ENCODE peak calls at places on chromosomes 13 and 19, in five cellular contexts. D is PC-3, I is GM23248, T is SK-N-SH, S is OCI-LY7. K is an unnamed sample. For H3K9me2, the result is how much of the 10 kb centered on the place peaks cover.

GRCh38 chr19:51311388-51312257 is at the start of gene IGLON5:
- DNase-seq in D (no peak), I (no peak), T (peak), S (no peak), K (peak)

GRCh38 chr13:73140804-73141203 is 82.0 kb downstream of the KLF5 start:
- DNase-seq in D (no peak), I (no peak), T (no peak), S (no peak), K (no peak)

GRCh38 chr13:46712524-46712923 is 84.4 kb downstream of the ESD start:
- DNase-seq in D (no peak), I (no peak), T (no peak), S (no peak), K (peak)

GRCh38 chr19:52660981-52661380 is 22.8 kb upstream of the ZNF83 start:
- DNase-seq in D (peak), I (no peak), T (no peak), S (no peak), K (no peak)

GRCh38 chr13:113142876-113143275 is 15.6 kb upstream of the PROZ start:
- DNase-seq in D (no peak), I (peak), T (no peak), S (no peak), K (no peak)

GRCh38 chr19:33022472-33023116 is 42.1 kb downstream of the RHPN2 start:
- DNase-seq in D (no peak), I (no peak), T (no peak), S (no peak), K (no peak)

GRCh38 chr19:18167975-18168645 is 5.5 kb upstream of the IFI30 start:
- DNase-seq in D (peak), I (peak), T (peak), S (peak), K (peak)

GRCh38 chr19:50567882-50568281 is 353 bp downstream of the LRRC4B start:
- DNase-seq in D (no peak), I (no peak), T (peak), S (no peak), K (no peak)

GRCh38 chr13:106287351-106287750 is 248.1 kb downstream of the EFNB2 start:
- DNase-seq in D (no peak), I (no peak), T (no peak), S (no peak), K (no peak)

GRCh38 chr19:10580979-10581631 is 6.0 kb downstream of the AP1M2 start:
- DNase-seq in D (peak), I (peak), T (peak), S (peak), K (peak)

GRCh38 chr19:48815870-48816501 is 5.2 kb upstream of the BCAT2 start:
- DNase-seq in D (no peak), I (no peak), T (peak), S (peak), K (peak)

GRCh38 chr13:112255550-112256120 is 120.5 kb upstream of the SPACA7 start:
- DNase-seq in D (no peak), I (no peak), T (no peak), S (no peak), K (no peak)

GRCh38 chr13:22047082-22047784 is 376.4 kb downstream of the FGF9 start:
- DNase-seq in D (no peak), I (peak), T (no peak), S (no peak), K (no peak)

GRCh38 chr13:44698076-44698475 is 121.9 kb upstream of the TSC22D1 start:
- DNase-seq in D (no peak), I (no peak), T (no peak), S (no peak), K (no peak)

GRCh38 chr19:53980553-53981407 is 10.7 kb upstream of the CACNG6 start:
- DNase-seq in D (peak), I (peak), T (peak), S (no peak), K (peak)

GRCh38 chr13:44051405-44051804 is 171.7 kb downstream of the LACC1 start:
- DNase-seq in D (no peak), I (no peak), T (no peak), S (no peak), K (no peak)

GRCh38 chr19:16581145-16581970 is 9.1 kb upstream of the SLC35E1 start:
- DNase-seq in D (no peak), I (peak), T (no peak), S (no peak), K (no peak)

GRCh38 chr19:36160821-36161596 is 8.8 kb upstream of the COX7A1 start:
- DNase-seq in D (no peak), I (no peak), T (no peak), S (no peak), K (no peak)

GRCh38 chr19:30009013-30009412 is 67.0 kb downstream of the URI1 start:
- DNase-seq in D (no peak), I (no peak), T (no peak), S (no peak), K (no peak)

GRCh38 chr19:33736787-33737186 is 59.9 kb upstream of the KCTD15 start:
- DNase-seq in D (no peak), I (no peak), T (no peak), S (no peak), K (no peak)

GRCh38 chr19:45099465-45100201 is 6.7 kb downstream of the PPP1R37 start:
- DNase-seq in D (no peak), I (no peak), T (no peak), S (no peak), K (peak)

GRCh38 chr13:67158903-67159302 is 71.2 kb downstream of the PCDH9 start:
- DNase-seq in D (no peak), I (no peak), T (no peak), S (no peak), K (no peak)

GRCh38 chr13:30181856-30182651 is 125.3 kb downstream of the KATNAL1 start:
- DNase-seq in D (no peak), I (no peak), T (no peak), S (no peak), K (no peak)

GRCh38 chr13:74115138-74115537 is 19.1 kb downstream of the KLF12 start:
- DNase-seq in D (peak), I (peak), T (no peak), S (no peak), K (no peak)

GRCh38 chr13:40243047-40243446 is 423.4 kb downstream of the FOXO1 start:
- DNase-seq in D (no peak), I (no peak), T (no peak), S (no peak), K (no peak)

GRCh38 chr13:22168437-22168836 is 497.6 kb downstream of the FGF9 start:
- DNase-seq in D (no peak), I (no peak), T (no peak), S (no peak), K (no peak)

GRCh38 chr13:100527644-100528043 is 60.9 kb downstream of the GGACT start:
- DNase-seq in D (no peak), I (no peak), T (no peak), S (no peak), K (no peak)

GRCh38 chr19:5454743-5455142 is 474 bp upstream of the ZNRF4 start:
- DNase-seq in D (no peak), I (no peak), T (no peak), S (no peak), K (no peak)

GRCh38 chr13:100941377-100941776 is 266.8 kb upstream of the TMTC4 start:
- DNase-seq in D (no peak), I (no peak), T (no peak), S (no peak), K (no peak)

GRCh38 chr13:100875392-100876043 is 200.9 kb upstream of the TMTC4 start:
- DNase-seq in D (peak), I (peak), T (no peak), S (no peak), K (no peak)

GRCh38 chr13:89361909-89362308 is 1690.7 kb downstream of the SLITRK5 start:
- DNase-seq in D (peak), I (peak), T (no peak), S (no peak), K (no peak)

GRCh38 chr19:7469654-7470285 is 19.1 kb downstream of the PEX11G start:
- DNase-seq in D (no peak), I (no peak), T (no peak), S (no peak), K (no peak)

GRCh38 chr19:13104848-13105646 is 2.4 kb upstream of the LYL1 start:
- DNase-seq in D (no peak), I (no peak), T (no peak), S (peak), K (no peak)

GRCh38 chr19:29843180-29844051 is 31.6 kb downstream of the CCNE1 start:
- DNase-seq in D (no peak), I (peak), T (no peak), S (no peak), K (peak)

GRCh38 chr19:45512881-45513483 is 5.7 kb downstream of the VASP start:
- DNase-seq in D (no peak), I (no peak), T (no peak), S (no peak), K (no peak)

GRCh38 chr19:29529646-29530548 is 4.1 kb downstream of the VSTM2B start:
- DNase-seq in D (no peak), I (peak), T (peak), S (no peak), K (peak)

GRCh38 chr19:7554990-7555864 is 19.7 kb downstream of the PNPLA6 start:
- DNase-seq in D (no peak), I (peak), T (peak), S (peak), K (no peak)

GRCh38 chr19:11115042-11115441 is 25.8 kb downstream of the LDLR start:
- DNase-seq in D (no peak), I (no peak), T (no peak), S (no peak), K (no peak)

GRCh38 chr13:93224545-93224944 is 2.1 kb upstream of the GPC6 start:
- DNase-seq in D (peak), I (peak), T (no peak), S (no peak), K (peak)

GRCh38 chr13:35876601-35877000 is 254.6 kb downstream of the DCLK1 start:
- DNase-seq in D (no peak), I (peak), T (no peak), S (no peak), K (no peak)

GRCh38 chr13:35882722-35883497 is 248.3 kb downstream of the DCLK1 start:
- DNase-seq in D (peak), I (no peak), T (no peak), S (no peak), K (no peak)

GRCh38 chr13:35881360-35881759 is 249.8 kb downstream of the DCLK1 start:
- DNase-seq in D (no peak), I (peak), T (no peak), S (no peak), K (no peak)

GRCh38 chr13:35874704-35875103 is 256.5 kb downstream of the DCLK1 start:
- DNase-seq in D (no peak), I (no peak), T (no peak), S (no peak), K (no peak)

GRCh38 chr13:35879111-35879510 is 252.1 kb downstream of the DCLK1 start:
- DNase-seq in D (no peak), I (no peak), T (no peak), S (no peak), K (no peak)
- H3K9me2 ChIP-seq in D (under half), I (under half), T (under half), S (under half), K (under half)

GRCh38 chr13:26929971-26930730 is 169.6 kb upstream of the GPR12 start:
- DNase-seq in D (peak), I (peak), T (peak), S (peak), K (peak)
- H3K9me2 ChIP-seq in D (under half), I (under half), T (under half), S (under half), K (under half)

GRCh38 chr19:31408460-31409124 is 59.4 kb upstream of the TSHZ3 start:
- DNase-seq in D (peak), I (peak), T (no peak), S (no peak), K (peak)
- H3K9me2 ChIP-seq in D (under half), I (under half), T (under half), S (under half), K (under half)

GRCh38 chr19:34900245-34900644 is 26.5 kb upstream of the ZNF30 start:
- DNase-seq in D (no peak), I (no peak), T (no peak), S (no peak), K (no peak)

GRCh38 chr19:34904846-34905527 is 21.7 kb upstream of the ZNF30 start:
- DNase-seq in D (no peak), I (no peak), T (peak), S (no peak), K (no peak)

DNA sequence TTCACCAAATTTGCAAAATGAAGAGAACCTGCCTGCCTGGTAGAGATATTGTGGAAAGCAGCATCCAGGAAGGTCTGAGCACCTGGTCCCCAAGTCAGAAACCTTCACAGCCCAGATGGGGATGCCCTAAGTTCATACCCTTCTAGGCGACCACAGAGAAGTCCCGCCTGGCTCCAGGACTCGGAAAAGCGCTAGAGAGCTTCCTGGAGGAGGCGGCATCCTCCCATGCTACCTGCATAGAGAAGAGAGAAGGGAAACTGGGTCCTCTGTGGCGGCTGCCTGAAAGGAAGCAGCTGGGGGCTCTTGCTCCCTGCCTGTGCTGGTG is 22.2 kb upstream of the ZNF30 start:
- DNase-seq in D (no peak), I (no peak), T (no peak), S (no peak), K (no peak)
- H3K9me2 ChIP-seq in D (under half), I (under half), T (under half), S (under half), K (under half)

DNA sequence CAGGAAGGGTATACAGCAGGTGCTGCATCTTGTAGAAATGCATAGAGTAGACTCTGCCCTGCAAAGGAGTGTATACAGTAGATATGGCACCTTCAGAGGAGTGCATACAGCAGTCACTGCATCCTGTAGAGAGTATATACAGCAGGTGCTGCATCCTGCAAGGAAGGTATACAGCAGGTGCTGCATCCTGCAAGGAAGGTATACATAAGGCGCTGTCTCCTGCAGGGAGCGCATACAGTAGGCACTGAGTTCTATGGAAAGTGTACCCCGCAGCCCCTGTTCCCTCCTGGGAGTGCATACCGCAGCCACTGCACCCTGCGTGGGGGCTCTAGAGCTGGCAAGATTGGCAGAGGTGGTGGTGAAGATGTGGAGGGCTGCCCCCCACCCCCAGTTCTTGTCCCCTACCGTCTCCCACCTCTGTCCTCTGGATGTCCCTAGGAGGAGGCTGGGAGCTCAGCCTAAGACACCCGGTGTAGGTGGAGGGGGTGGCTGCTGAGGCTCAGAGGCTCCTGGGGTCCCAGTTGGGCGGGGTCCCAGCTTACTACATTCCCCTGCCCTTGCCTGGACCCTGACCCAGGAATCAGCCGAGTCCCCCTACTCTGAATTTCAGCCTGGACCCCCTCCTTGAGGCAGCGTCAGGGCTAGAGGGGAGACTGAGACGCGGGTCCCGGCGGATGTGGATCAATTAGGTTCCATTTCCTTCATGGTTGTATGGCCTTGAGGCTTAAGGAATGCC is 2.3 kb upstream of the ADAMTSL5 start:
- DNase-seq in D (no peak), I (no peak), T (no peak), S (no peak), K (no peak)
- H3K9me2 ChIP-seq in D (under half), I (under half), T (under half), S (under half), K (under half)

GRCh38 chr19:19672816-19673215 is 4.2 kb downstream of the ZNF101 start:
- DNase-seq in D (no peak), I (no peak), T (no peak), S (no peak), K (no peak)
- H3K9me2 ChIP-seq in D (under half), I (under half), T (under half), S (under half), K (under half)

GRCh38 chr13:71460179-71460578 is 406.8 kb downstream of the DACH1 start:
- DNase-seq in D (no peak), I (no peak), T (no peak), S (no peak), K (no peak)

GRCh38 chr13:71459708-71460107 is 407.3 kb downstream of the DACH1 start:
- DNase-seq in D (no peak), I (no peak), T (no peak), S (no peak), K (no peak)

GRCh38 chr13:71464673-71465072 is 402.3 kb downstream of the DACH1 start:
- DNase-seq in D (no peak), I (no peak), T (no peak), S (no peak), K (no peak)
- H3K9me2 ChIP-seq in D (under half), I (under half), T (under half), S (under half), K (under half)

K was measured in hepatocyte.